ENCODE peak calls at places on chromosome 1, in four cellular contexts. T, L, X and Z are unnamed samples.

GRCh38 chr1:44608141-44608540 is 66.1 kb downstream of the TMEM53 start:
- DNase-seq in T (no peak), L (no peak), X (no peak), Z (no peak)

GRCh38 chr1:185964946-185965345 is 230.8 kb downstream of the HMCN1 start:
- DNase-seq in T (no peak), L (no peak), X (no peak), Z (no peak)

GRCh38 chr1:53076165-53076564 is 14.2 kb downstream of the PODN start:
- DNase-seq in T (no peak), L (no peak), X (no peak), Z (no peak)

GRCh38 chr1:193700710-193701355 is 514.4 kb upstream of the B3GALT2 start:
- DNase-seq in T (no peak), L (no peak), X (no peak), Z (no peak)

GRCh38 chr1:46991083-46991923 is 32.2 kb upstream of the CYP4X1 start:
- DNase-seq in T (peak; percentile 20), L (no peak), X (no peak), Z (peak; percentile 39)

GRCh38 chr1:40739455-40740008 is 44.1 kb upstream of the KCNQ4 start:
- DNase-seq in T (no peak), L (no peak), X (no peak), Z (no peak)

GRCh38 chr1:15834406-15835204 is 12.9 kb upstream of the SPEN start:
- DNase-seq in T (peak; percentile 97), L (peak; percentile 85), X (peak; percentile 90), Z (peak; percentile 85)

GRCh38 chr1:34746785-34747637 is 7.8 kb upstream of the GJB5 start:
- DNase-seq in T (no peak), L (no peak), X (no peak), Z (no peak)

GRCh38 chr1:40030528-40031135 is 9.9 kb upstream of the CAP1 start:
- DNase-seq in T (no peak), L (no peak), X (no peak), Z (no peak)

GRCh38 chr1:161956097-161956496 is 67.6 kb downstream of the OLFML2B start:
- DNase-seq in T (no peak), L (no peak), X (no peak), Z (no peak)

GRCh38 chr1:95179205-95180001 is 54.6 kb upstream of the RWDD3 start:
- DNase-seq in T (peak; percentile 44), L (no peak), X (no peak), Z (no peak)

GRCh38 chr1:31785020-31785946 is 21.1 kb upstream of the ADGRB2 start:
- DNase-seq in T (peak; percentile 87), L (no peak), X (peak; percentile 57), Z (no peak)

GRCh38 chr1:149844650-149845255 is 54.6 kb upstream of the BOLA1 start:
- DNase-seq in T (no peak), L (no peak), X (no peak), Z (no peak)

GRCh38 chr1:147078606-147079399 is 93.5 kb downstream of the PRKAB2 start:
- DNase-seq in T (no peak), L (no peak), X (no peak), Z (no peak)

GRCh38 chr1:44072204-44072603 is 40.9 kb upstream of the SLC6A9 start:
- DNase-seq in T (no peak), L (no peak), X (no peak), Z (no peak)

GRCh38 chr1:66043186-66043585 is 250.5 kb downstream of the PDE4B start:
- DNase-seq in T (no peak), L (no peak), X (no peak), Z (no peak)

GRCh38 chr1:175090775-175091174 is 23.1 kb downstream of the TNN start:
- DNase-seq in T (no peak), L (no peak), X (no peak), Z (no peak)

GRCh38 chr1:206067486-206068302 is 14.7 kb downstream of the RHEX start:
- DNase-seq in T (no peak), L (no peak), X (peak; percentile 53), Z (no peak)

GRCh38 chr1:53860967-53861411 is 22.9 kb upstream of the NDC1 start:
- DNase-seq in T (peak; percentile 70), L (peak; percentile 14), X (peak; percentile 26), Z (peak; percentile 83)

GRCh38 chr1:226064168-226064815 is 1.8 kb downstream of the H3-3A start:
- DNase-seq in T (peak; percentile 73), L (no peak), X (no peak), Z (no peak)

GRCh38 chr1:237756304-237756967 is 134.3 kb downstream of the ZP4 start:
- DNase-seq in T (peak; percentile 41), L (no peak), X (no peak), Z (no peak)

GRCh38 chr1:6972390-6972789 is 187.1 kb downstream of the CAMTA1 start:
- DNase-seq in T (no peak), L (no peak), X (no peak), Z (no peak)